ENCODE peak calls at places on chromosome 13, in eight cellular contexts. F is cardiac muscle cell, B is neural progenitor cell, J is breast epithelium, L is tibial artery, Q is upper lobe of right lung, S is testis, Z is colonic mucosa. R is an unnamed sample. For H3K27me3, the result is how much of the 10 kb centered on the place peaks cover.

GRCh38 chr13:33016414-33017409 is at the start of gene KL:
- DNase-seq in Q (peak), F (peak), J (no peak), S (peak), B (peak), L (peak), Z (peak), R (no peak)

GRCh38 chr13:109668433-109669233 is 117.8 kb downstream of the IRS2 start:
- DNase-seq in Q (no peak), S (no peak), B (no peak), L (no peak), Z (no peak), F (no peak), J (no peak), R (no peak)

GRCh38 chr13:105327727-105328126 is 1207.7 kb downstream of the EFNB2 start:
- DNase-seq in F (no peak), Q (no peak), L (no peak), B (no peak), S (no peak), J (no peak), Z (no peak), R (no peak)

GRCh38 chr13:69274231-69274630 is 833.4 kb upstream of the ATXN8OS start:
- DNase-seq in B (no peak), Q (no peak), Z (no peak), F (no peak), J (no peak), L (no peak), S (no peak), R (no peak)

GRCh38 chr13:77196052-77196618 is 130.8 kb downstream of the MYCBP2 start:
- DNase-seq in B (peak), L (no peak), S (no peak), Q (no peak), J (no peak), F (peak), Z (no peak), R (no peak)

GRCh38 chr13:24540236-24541126 is 27.9 kb upstream of the PARP4 start:
- DNase-seq in F (peak), L (no peak), B (peak), J (no peak), Z (peak), S (peak), Q (no peak), R (no peak)

GRCh38 chr13:28031929-28032328 is 43.4 kb upstream of the URAD start:
- DNase-seq in Z (no peak), L (no peak), J (no peak), B (no peak), Q (no peak), F (no peak), S (no peak), R (no peak)

GRCh38 chr13:99501952-99502310 is 659 bp downstream of the TM9SF2 start:
- DNase-seq in F (peak), B (no peak), L (no peak), Q (no peak), Z (peak), J (no peak), S (peak), R (no peak)

GRCh38 chr13:87810391-87810801 is 139.2 kb downstream of the SLITRK5 start:
- DNase-seq in L (no peak), F (peak), Z (no peak), S (peak), Q (peak), J (no peak), B (peak), R (no peak)

GRCh38 chr13:113596321-113597200 is 12.0 kb downstream of the TFDP1 start:
- DNase-seq in J (no peak), Q (peak), B (no peak), L (peak), S (no peak), F (no peak), Z (no peak), R (no peak)

GRCh38 chr13:91136806-91137205 is 210.7 kb upstream of the MIR17HG start:
- DNase-seq in B (peak), J (no peak), F (no peak), Z (no peak), L (no peak), S (no peak), Q (no peak), R (no peak)

GRCh38 chr13:24557121-24557520 is 44.5 kb upstream of the PARP4 start:
- DNase-seq in F (no peak), Z (no peak), L (no peak), J (no peak), S (no peak), B (no peak), Q (no peak), R (no peak)

GRCh38 chr13:45529758-45530157 is 65.0 kb downstream of the COG3 start:
- DNase-seq in J (no peak), Z (no peak), Q (no peak), F (no peak), S (no peak), B (no peak), L (no peak), R (no peak)

GRCh38 chr13:31625115-31625514 is 114.2 kb upstream of the RXFP2 start:
- DNase-seq in L (no peak), Z (no peak), S (no peak), Q (no peak), F (no peak), B (no peak), J (peak), R (no peak)

GRCh38 chr13:113092776-113093579 is 12.6 kb upstream of the F7 start:
- DNase-seq in Q (no peak), F (no peak), S (no peak), L (no peak), J (no peak), Z (no peak), B (no peak), R (no peak)

GRCh38 chr13:94382520-94382919 is 97.0 kb downstream of the DCT start:
- DNase-seq in S (no peak), L (no peak), Q (no peak), B (no peak), Z (no peak), J (no peak), F (no peak), R (no peak)

GRCh38 chr13:95924389-95924994 is 128.7 kb downstream of the UGGT2 start:
- DNase-seq in L (no peak), Z (no peak), J (no peak), S (no peak), Q (no peak), F (peak), B (no peak), R (no peak)

GRCh38 chr13:60226507-60226906 is 62.8 kb upstream of the DIAPH3 start:
- DNase-seq in Z (no peak), F (peak), S (peak), L (no peak), Q (no peak), B (peak), J (no peak), R (no peak)

GRCh38 chr13:110163020-110163658 is 143.8 kb downstream of the COL4A1 start:
- DNase-seq in F (no peak), Z (no peak), B (no peak), J (no peak), Q (no peak), S (no peak), L (no peak), R (no peak)

GRCh38 chr13:25213716-25214115 is 41.6 kb upstream of the AMER2 start:
- DNase-seq in B (no peak), J (peak), F (no peak), L (no peak), S (no peak), Z (no peak), Q (no peak), R (no peak)

GRCh38 chr13:100510208-100510997 is 78.2 kb downstream of the GGACT start:
- DNase-seq in L (no peak), F (no peak), B (peak), J (no peak), Q (no peak), S (no peak), Z (no peak), R (no peak)

GRCh38 chr13:86581711-86582110 is 782.5 kb upstream of the SLITRK6 start:
- DNase-seq in S (no peak), Q (no peak), L (no peak), B (no peak), J (no peak), F (no peak), Z (no peak), R (no peak)

GRCh38 chr13:102935896-102936321 is 90.1 kb downstream of the ERCC5 start:
- DNase-seq in B (peak), S (no peak), L (no peak), Q (no peak), Z (no peak), J (no peak), F (no peak), R (no peak)
- TF ChIP-seq CTCF in B (no peak), S (no peak), L (no peak), Q (no peak), Z (no peak), J (no peak), F (no peak), R (no peak)

GRCh38 chr13:48595330-48596127 is 58.2 kb upstream of the CYSLTR2 start:
- DNase-seq in F (peak), L (no peak), Q (no peak), Z (peak), S (peak), J (no peak), B (peak), R (no peak)
- H3K27me3 ChIP-seq in F (under half), L (under half), Q (under half), Z (under half), S (under half), J (under half), B (under half), R (under half)

GRCh38 chr13:51772105-51772455 is 31.9 kb downstream of the DHRS12 start:
- DNase-seq in J (no peak), Q (no peak), B (no peak), Z (no peak), S (no peak), L (no peak), F (no peak), R (no peak)

GRCh38 chr13:51772781-51773180 is 31.2 kb downstream of the DHRS12 start:
- DNase-seq in J (no peak), Z (no peak), Q (no peak), L (no peak), B (no peak), S (no peak), F (no peak), R (no peak)

GRCh38 chr13:51770681-51771417 is 33.1 kb downstream of the DHRS12 start:
- DNase-seq in J (no peak), F (no peak), Q (no peak), Z (no peak), L (no peak), S (no peak), B (no peak), R (no peak)

GRCh38 chr13:51770160-51770559 is 33.8 kb downstream of the DHRS12 start:
- DNase-seq in L (no peak), S (no peak), Z (no peak), F (no peak), Q (no peak), B (no peak), J (no peak), R (no peak)

DNA sequence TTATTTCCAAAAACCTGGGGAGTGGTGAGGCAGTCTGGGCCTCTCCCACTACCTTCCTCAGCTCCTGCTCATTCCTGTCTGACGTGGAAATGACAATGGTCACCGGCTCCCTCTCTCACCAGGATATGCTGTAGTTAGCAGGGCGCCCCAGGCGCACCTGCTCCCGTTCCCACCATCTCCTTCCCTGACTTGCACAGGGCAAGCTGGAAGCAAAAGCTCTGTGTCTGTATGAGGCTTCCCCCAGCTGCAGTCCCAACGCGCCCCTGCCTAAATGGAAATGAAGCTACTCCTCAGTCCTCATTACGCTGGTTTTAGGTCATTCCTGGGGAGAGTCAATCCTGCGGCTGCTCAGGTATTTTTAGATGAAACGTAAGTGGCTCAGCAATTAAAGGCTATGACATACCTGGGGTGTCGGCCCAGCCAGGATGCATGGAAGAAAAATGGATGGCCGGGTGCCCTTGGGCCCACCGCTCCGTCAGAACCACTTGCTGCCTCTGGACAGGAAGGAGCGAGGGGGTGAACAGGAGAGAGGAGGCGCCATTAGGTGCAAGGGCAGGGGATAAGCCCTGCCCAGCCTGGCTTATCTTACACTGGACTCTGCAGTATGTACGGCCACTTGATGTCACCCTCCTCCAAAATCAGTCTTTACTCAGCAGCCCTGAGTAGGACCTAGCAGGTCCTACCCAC is 32.4 kb downstream of the DHRS12 start:
- DNase-seq in L (no peak), J (no peak), Z (no peak), B (no peak), S (no peak), F (peak), Q (no peak), R (no peak)
- TF ChIP-seq CTCF in L (no peak), J (no peak), Z (no peak), B (no peak), S (no peak), F (no peak), Q (no peak), R (no peak)

GRCh38 chr13:72489751-72490150 is 237.7 kb downstream of the MZT1 start:
- DNase-seq in B (no peak), J (no peak), L (no peak), Q (no peak), S (no peak), F (no peak), Z (no peak), R (no peak)
- H3K27me3 ChIP-seq in B (under half), J (under half), L (under half), Q (under half), S (under half), F (under half), Z (under half), R (under half)

GRCh38 chr13:49869514-49869913 is 66.6 kb downstream of the SPRYD7 start:
- DNase-seq in F (peak), J (no peak), L (no peak), S (peak), B (peak), Q (no peak), Z (no peak), R (no peak)
- TF ChIP-seq CTCF in F (peak), J (no peak), L (no peak), S (no peak), B (peak), Q (peak), Z (no peak), R (no peak)

GRCh38 chr13:112077729-112078128 is 10.8 kb downstream of the SOX1 start:
- DNase-seq in J (no peak), L (peak), Q (no peak), Z (no peak), F (no peak), S (no peak), B (peak), R (no peak)
- H3K27me3 ChIP-seq in J (half or more), L (half or more), Q (half or more), Z (under half), F (half or more), S (under half), B (half or more), R (under half)